ENCODE peak calls at places on chromosomes 16 and 17, in five cellular contexts. P, G, L, Q and V are unnamed samples.

GRCh38 chr16:27425961-27426360 is 24.0 kb downstream of the IL21R start:
- DNase-seq in G (no peak), P (no peak), Q (peak), L (no peak), V (no peak)

GRCh38 chr16:1037023-1037933 is 35.3 kb upstream of the SSTR5 start:
- DNase-seq in Q (no peak), L (no peak), G (no peak), P (no peak), V (no peak)

GRCh38 chr17:79997004-79997673 is 38.5 kb downstream of the TBC1D16 start:
- DNase-seq in L (no peak), Q (peak), G (no peak), P (no peak), V (peak)

GRCh38 chr17:77709594-77709993 is 248.9 kb upstream of the TNRC6C start:
- DNase-seq in P (no peak), L (no peak), Q (no peak), G (no peak), V (no peak)

GRCh38 chr17:49554694-49555494 is 20.8 kb upstream of the NXPH3 start:
- DNase-seq in P (no peak), L (no peak), G (no peak), Q (no peak), V (no peak)

GRCh38 chr16:85751665-85752501 is 987 bp upstream of the C16orf74 start:
- DNase-seq in L (peak), P (no peak), Q (no peak), G (no peak), V (no peak)

GRCh38 chr16:52113812-52114211 is 433.1 kb downstream of the TOX3 start:
- DNase-seq in Q (no peak), L (no peak), P (no peak), G (no peak), V (no peak)

GRCh38 chr17:21239680-21240374 is 13.4 kb downstream of the NATD1 start:
- DNase-seq in P (no peak), L (no peak), G (no peak), Q (no peak), V (no peak)

GRCh38 chr17:37574427-37574826 is 34.8 kb downstream of the SYNRG start:
- DNase-seq in G (no peak), Q (no peak), L (no peak), P (no peak), V (no peak)

GRCh38 chr16:87604572-87605135 is 2.3 kb downstream of the JPH3 start:
- DNase-seq in L (no peak), P (no peak), G (no peak), Q (no peak), V (no peak)

GRCh38 chr16:83689385-83689831 is 118.4 kb upstream of the HSBP1 start:
- DNase-seq in L (no peak), G (no peak), Q (peak), P (peak), V (no peak)

GRCh38 chr17:82495844-82496528 is 23.5 kb upstream of the FOXK2 start:
- DNase-seq in P (no peak), L (peak), G (no peak), Q (peak), V (no peak)

GRCh38 chr17:17412331-17412730 is 64.5 kb upstream of the MED9 start:
- DNase-seq in L (no peak), G (no peak), Q (no peak), P (no peak), V (no peak)

GRCh38 chr17:68646626-68647526 is 45.7 kb upstream of the FAM20A start:
- DNase-seq in G (no peak), L (no peak), P (no peak), Q (no peak), V (no peak)

GRCh38 chr16:73209190-73209589 is 161.3 kb upstream of the ZFHX3 start:
- DNase-seq in L (no peak), G (no peak), P (no peak), Q (no peak), V (no peak)

GRCh38 chr17:78865682-78866390 is 25.2 kb upstream of the USP36 start:
- DNase-seq in P (peak), Q (peak), G (peak), L (peak), V (peak)

GRCh38 chr17:61619493-61619892 is 28.5 kb upstream of the NACA2 start:
- DNase-seq in G (no peak), Q (no peak), P (no peak), L (no peak), V (no peak)

GRCh38 chr17:39225974-39226683 is 384 bp upstream of the STAC2 start:
- DNase-seq in G (peak), L (peak), P (no peak), Q (peak), V (peak)

GRCh38 chr17:79830303-79830702 is 8.9 kb downstream of the CBX4 start:
- DNase-seq in Q (no peak), G (no peak), P (no peak), L (no peak), V (no peak)

GRCh38 chr17:41452276-41452675 is 11.5 kb upstream of the KRT38 start:
- DNase-seq in G (no peak), Q (no peak), P (no peak), L (no peak), V (no peak)

GRCh38 chr16:27642753-27643152 is 92.8 kb downstream of the KATNIP start:
- DNase-seq in G (no peak), L (no peak), P (peak), Q (peak), V (no peak)

GRCh38 chr16:27928542-27928941 is 135.0 kb downstream of the GSG1L start:
- DNase-seq in Q (no peak), P (no peak), L (no peak), G (no peak), V (no peak)

GRCh38 chr17:2706911-2707510 is 4.6 kb downstream of the CLUH start:
- DNase-seq in Q (no peak), L (no peak), P (no peak), G (no peak), V (no peak)

GRCh38 chr16:81324808-81325207 is 10.0 kb downstream of the GAN start:
- DNase-seq in Q (no peak), P (no peak), G (no peak), L (no peak), V (no peak)

GRCh38 chr16:4183258-4184037 is 58.4 kb downstream of the SRL start:
- DNase-seq in L (peak), P (peak), Q (peak), G (peak), V (peak)

GRCh38 chr17:21539146-21539545 is 153.2 kb upstream of the KCNJ18 start:
- DNase-seq in P (no peak), G (no peak), L (no peak), Q (no peak), V (no peak)

GRCh38 chr16:50603206-50604064 is 55.2 kb downstream of the NKD1 start:
- DNase-seq in G (no peak), L (no peak), P (peak), Q (no peak), V (no peak)

GRCh38 chr16:49474741-49475140 is 101.1 kb downstream of the C16orf78 start:
- DNase-seq in G (no peak), P (no peak), L (no peak), Q (no peak), V (no peak)

GRCh38 chr16:56269824-56270684 is 78.8 kb downstream of the GNAO1 start:
- DNase-seq in Q (no peak), G (no peak), P (no peak), L (peak), V (no peak)
- TF ChIP-seq CTCF in Q (no peak), G (peak), P (peak), L (peak), V (no peak)

GRCh38 chr17:9003355-9004131 is 17.8 kb upstream of the NTN1 start:
- DNase-seq in G (no peak), P (no peak), Q (no peak), L (no peak), V (no peak)

GRCh38 chr17:9002236-9002609 is 19.1 kb upstream of the NTN1 start:
- DNase-seq in L (no peak), G (no peak), P (no peak), Q (no peak), V (no peak)

GRCh38 chr17:9004132-9004960 is 17.0 kb upstream of the NTN1 start:
- DNase-seq in L (no peak), G (no peak), Q (no peak), P (no peak), V (no peak)

GRCh38 chr17:9001539-9001938 is 19.8 kb upstream of the NTN1 start:
- DNase-seq in G (no peak), P (no peak), Q (no peak), L (no peak), V (no peak)

GRCh38 chr17:9002610-9003354 is 18.5 kb upstream of the NTN1 start:
- DNase-seq in P (no peak), G (no peak), Q (peak), L (no peak), V (no peak)
- TF ChIP-seq CTCF in P (peak), G (no peak), Q (peak), L (peak), V (no peak)

GRCh38 chr17:7328840-7329359 is at the start of gene NEURL4:
- DNase-seq in Q (peak), G (no peak), L (no peak), P (no peak), V (no peak)
- TF ChIP-seq CTCF in Q (peak), G (no peak), L (no peak), P (peak), V (no peak)

DNA sequence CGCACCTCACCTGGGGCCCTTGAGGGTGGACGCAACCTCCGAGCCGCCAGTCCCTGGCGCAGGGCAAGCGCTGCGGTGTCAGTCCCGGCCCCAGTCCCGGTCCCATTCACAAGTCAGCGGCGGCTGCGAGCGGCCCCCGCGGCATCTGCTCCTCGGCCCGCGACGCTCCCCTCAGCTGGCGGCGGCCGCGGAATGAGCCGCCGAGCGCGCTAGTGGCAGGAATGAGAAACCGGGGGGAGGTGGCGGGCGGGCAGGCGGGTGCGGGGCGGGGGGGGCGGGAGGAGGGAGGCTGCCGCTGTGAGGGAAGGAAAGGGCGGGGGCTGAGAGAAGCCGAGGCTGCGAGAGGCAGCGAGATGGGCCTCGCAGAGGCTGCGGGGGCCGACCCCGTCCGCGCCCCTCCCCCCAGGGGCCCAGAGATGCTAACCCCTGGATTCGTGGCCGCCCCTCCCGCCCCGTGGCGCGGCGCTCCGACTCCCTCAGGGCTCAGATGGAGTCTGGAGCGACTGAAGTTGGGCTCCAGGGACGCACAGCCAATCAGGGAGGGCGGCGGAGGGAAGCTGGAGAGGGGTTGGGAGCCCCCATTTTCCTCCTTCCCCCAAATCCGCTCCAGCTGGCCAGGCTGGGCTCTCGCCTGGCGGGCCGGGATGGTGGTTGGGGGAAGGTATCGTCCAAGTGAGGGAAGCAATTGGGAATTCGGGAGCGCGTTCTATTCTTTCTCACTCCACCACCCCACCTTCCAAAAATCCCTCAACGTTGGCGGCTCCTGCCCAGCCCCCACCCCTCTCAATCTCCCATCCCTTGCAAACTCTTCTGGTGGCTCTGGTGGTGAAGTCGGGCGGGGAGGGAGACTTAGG is at the start of gene CDH11:
- DNase-seq in P (peak), G (peak), L (no peak), Q (no peak), V (no peak)
- TF ChIP-seq CTCF in P (peak), G (no peak), L (no peak), Q (no peak), V (no peak)

GRCh38 chr17:4554997-4555799 is at the start of gene MYBBP1A:
- DNase-seq in P (peak), L (peak), Q (peak), G (peak), V (peak)
- TF ChIP-seq CTCF in P (peak), L (no peak), Q (no peak), G (peak), V (no peak)